ENCODE peak calls at places on chromosome 7, in eight cellular contexts. W is tibial nerve; G is stimulated activated CD4-positive, alpha-beta T cell treated with anti-CD3 and anti-CD28 coated beads, Interleukin-1b, Interleukin-23, amount 100 ng/mL, for 1 hour; S is CD4-positive, alpha-beta memory T cell; L is EH; H is stimulated activated CD8-positive, alpha-beta memory T cell treated with anti-CD3 and anti-CD28 coated beads, Interleukin-2, amount 100 ng/mL, for 48 hours; Y is left ventricle myocardium inferior; J is MCF 10A. P is an unnamed sample.

GRCh38 chr7:12403287-12404181 is at the start of gene VWDE:
- DNase-seq in W (no peak), G (no peak), S (peak; percentile 42), L (no peak), H (peak; percentile 30), Y (no peak), J (peak; percentile 49), P (peak; percentile 68)

GRCh38 chr7:108322899-108323298 is 133.3 kb downstream of the NRCAM start:
- DNase-seq in W (no peak), G (no peak), S (no peak), L (no peak), H (no peak), Y (no peak), J (no peak), P (no peak)

GRCh38 chr7:70694357-70694908 is 437.5 kb upstream of the GALNT17 start:
- DNase-seq in W (no peak), G (no peak), S (peak; percentile 13), L (peak; percentile 52), H (no peak), Y (peak; percentile 42), J (no peak), P (peak; percentile 53)

GRCh38 chr7:3722396-3722846 is 421.4 kb downstream of the SDK1 start:
- DNase-seq in W (no peak), G (no peak), S (peak; percentile 1), L (no peak), H (no peak), Y (peak; percentile 21), J (no peak), P (no peak)

GRCh38 chr7:153193144-153193595 is 433.6 kb downstream of the ACTR3B start:
- DNase-seq in W (no peak), G (no peak), S (no peak), L (no peak), H (peak; percentile 5), Y (no peak), J (no peak), P (peak; percentile 57)

GRCh38 chr7:42155836-42156540 is 81.0 kb downstream of the GLI3 start:
- DNase-seq in W (no peak), G (no peak), S (no peak), L (peak; percentile 71), H (no peak), Y (no peak), J (no peak), P (no peak)

GRCh38 chr7:140512317-140513000 is 33.2 kb upstream of the MKRN1 start:
- DNase-seq in W (no peak), G (no peak), S (no peak), L (no peak), H (no peak), Y (peak; percentile 48), J (peak; percentile 82), P (peak; percentile 65)

GRCh38 chr7:127683776-127684681 is 32.0 kb downstream of the SND1 start:
- DNase-seq in W (no peak), G (no peak), S (no peak), L (no peak), H (no peak), Y (no peak), J (no peak), P (no peak)

GRCh38 chr7:50621932-50622587 is 56.9 kb upstream of the DDC start:
- DNase-seq in W (no peak), G (no peak), S (no peak), L (no peak), H (no peak), Y (no peak), J (no peak), P (no peak)

GRCh38 chr7:45726883-45727282 is 146.0 kb downstream of the CCDC201 start:
- DNase-seq in W (no peak), G (no peak), S (no peak), L (no peak), H (no peak), Y (no peak), J (no peak), P (no peak)

GRCh38 chr7:149874644-149875028 is 867 bp downstream of the ATP6V0E2 start:
- DNase-seq in W (no peak), G (no peak), S (no peak), L (no peak), H (no peak), Y (no peak), J (no peak), P (no peak)

GRCh38 chr7:51160990-51161615 is 155.5 kb downstream of the COBL start:
- DNase-seq in W (peak; percentile 40), G (peak; percentile 8), S (peak; percentile 53), L (peak; percentile 63), H (peak; percentile 24), Y (peak; percentile 68), J (peak; percentile 59), P (peak; percentile 58)

GRCh38 chr7:1859266-1860035 is 189.4 kb downstream of the ELFN1 start:
- DNase-seq in W (no peak), G (no peak), S (no peak), L (no peak), H (no peak), Y (no peak), J (no peak), P (no peak)

GRCh38 chr7:99407849-99408346 is 499 bp downstream of the PDAP1 start:
- DNase-seq in W (no peak), G (no peak), S (no peak), L (peak; percentile 87), H (no peak), Y (peak; percentile 39), J (peak; percentile 67), P (no peak)

GRCh38 chr7:105776986-105777910 is 99.2 kb downstream of the ATXN7L1 start:
- DNase-seq in W (no peak), G (no peak), S (no peak), L (peak; percentile 62), H (no peak), Y (no peak), J (peak; percentile 29), P (no peak)

GRCh38 chr7:11343818-11344413 is 370.2 kb downstream of the PHF14 start:
- DNase-seq in W (no peak), G (no peak), S (peak; percentile 42), L (peak; percentile 42), H (no peak), Y (no peak), J (peak; percentile 62), P (no peak)